ENCODE peak calls at places on chromosomes 13 and 19, in nine cellular contexts. One of them, this sample, is unnamed. For H3K4me1, the result is how much of the 10 kb centered on the place peaks cover.

GRCh38 chr13:40995997-40996396 is 23.1 kb downstream of the ELF1 start:
- DNase-seq in right lobe of liver: no peak
- DNase-seq in IMR-90: no peak
- DNase-seq in HCT116: no peak
- DNase-seq in heart left ventricle: no peak
- DNase-seq in gastrocnemius medialis: no peak
- DNase-seq in H1: no peak
- DNase-seq in stomach: no peak
- DNase-seq in esophagus squamous epithelium: no peak
- DNase-seq in this sample: no peak

GRCh38 chr13:104571161-104571889 is 1505.1 kb upstream of the SLC10A2 start:
- DNase-seq in gastrocnemius medialis: peak
- DNase-seq in IMR-90: peak
- DNase-seq in esophagus squamous epithelium: no peak
- DNase-seq in HCT116: peak
- DNase-seq in right lobe of liver: no peak
- DNase-seq in stomach: peak
- DNase-seq in heart left ventricle: peak
- DNase-seq in H1: peak
- DNase-seq in this sample: no peak

GRCh38 chr19:49157445-49158224 is at the start of gene TRPM4:
- DNase-seq in H1: peak
- DNase-seq in heart left ventricle: peak
- DNase-seq in gastrocnemius medialis: peak
- DNase-seq in HCT116: peak
- DNase-seq in IMR-90: peak
- DNase-seq in stomach: peak
- DNase-seq in esophagus squamous epithelium: no peak
- DNase-seq in right lobe of liver: peak
- DNase-seq in this sample: peak

GRCh38 chr19:33277434-33277833 is 24.9 kb downstream of the CEBPA start:
- DNase-seq in heart left ventricle: no peak
- DNase-seq in HCT116: no peak
- DNase-seq in gastrocnemius medialis: no peak
- DNase-seq in esophagus squamous epithelium: no peak
- DNase-seq in H1: no peak
- DNase-seq in right lobe of liver: no peak
- DNase-seq in stomach: no peak
- DNase-seq in IMR-90: no peak
- DNase-seq in this sample: no peak

GRCh38 chr13:68023838-68024581 is 793.9 kb upstream of the PCDH9 start:
- DNase-seq in right lobe of liver: no peak
- DNase-seq in HCT116: no peak
- DNase-seq in H1: peak
- DNase-seq in heart left ventricle: no peak
- DNase-seq in IMR-90: no peak
- DNase-seq in esophagus squamous epithelium: no peak
- DNase-seq in gastrocnemius medialis: no peak
- DNase-seq in stomach: no peak
- DNase-seq in this sample: no peak

GRCh38 chr13:46778879-46779278 is 18.1 kb downstream of the ESD start:
- DNase-seq in stomach: no peak
- DNase-seq in H1: no peak
- DNase-seq in gastrocnemius medialis: no peak
- DNase-seq in heart left ventricle: no peak
- DNase-seq in right lobe of liver: no peak
- DNase-seq in esophagus squamous epithelium: no peak
- DNase-seq in IMR-90: peak
- DNase-seq in HCT116: no peak
- DNase-seq in this sample: no peak

GRCh38 chr19:944171-944567 is 18.3 kb downstream of the ARID3A start:
- DNase-seq in HCT116: no peak
- DNase-seq in esophagus squamous epithelium: no peak
- DNase-seq in stomach: peak
- DNase-seq in H1: no peak
- DNase-seq in right lobe of liver: no peak
- DNase-seq in heart left ventricle: no peak
- DNase-seq in IMR-90: no peak
- DNase-seq in gastrocnemius medialis: no peak
- DNase-seq in this sample: peak

GRCh38 chr13:107205318-107206112 is 637.6 kb upstream of the ARGLU1 start:
- DNase-seq in esophagus squamous epithelium: no peak
- DNase-seq in HCT116: no peak
- DNase-seq in heart left ventricle: peak
- DNase-seq in stomach: peak
- DNase-seq in IMR-90: peak
- DNase-seq in gastrocnemius medialis: peak
- DNase-seq in H1: peak
- DNase-seq in right lobe of liver: peak
- DNase-seq in this sample: peak

GRCh38 chr13:93220073-93220472 is 6.5 kb upstream of the GPC6 start:
- DNase-seq in stomach: no peak
- DNase-seq in right lobe of liver: no peak
- DNase-seq in heart left ventricle: no peak
- DNase-seq in HCT116: no peak
- DNase-seq in IMR-90: no peak
- DNase-seq in H1: no peak
- DNase-seq in esophagus squamous epithelium: no peak
- DNase-seq in gastrocnemius medialis: no peak
- DNase-seq in this sample: no peak
- H3K4me1 ChIP-seq in stomach: under half
- H3K4me1 ChIP-seq in right lobe of liver: under half
- H3K4me1 ChIP-seq in heart left ventricle: under half
- H3K4me1 ChIP-seq in HCT116: under half
- H3K4me1 ChIP-seq in IMR-90: under half
- H3K4me1 ChIP-seq in H1: under half
- H3K4me1 ChIP-seq in esophagus squamous epithelium: under half
- H3K4me1 ChIP-seq in gastrocnemius medialis: under half
- H3K4me1 ChIP-seq in this sample: under half

DNA sequence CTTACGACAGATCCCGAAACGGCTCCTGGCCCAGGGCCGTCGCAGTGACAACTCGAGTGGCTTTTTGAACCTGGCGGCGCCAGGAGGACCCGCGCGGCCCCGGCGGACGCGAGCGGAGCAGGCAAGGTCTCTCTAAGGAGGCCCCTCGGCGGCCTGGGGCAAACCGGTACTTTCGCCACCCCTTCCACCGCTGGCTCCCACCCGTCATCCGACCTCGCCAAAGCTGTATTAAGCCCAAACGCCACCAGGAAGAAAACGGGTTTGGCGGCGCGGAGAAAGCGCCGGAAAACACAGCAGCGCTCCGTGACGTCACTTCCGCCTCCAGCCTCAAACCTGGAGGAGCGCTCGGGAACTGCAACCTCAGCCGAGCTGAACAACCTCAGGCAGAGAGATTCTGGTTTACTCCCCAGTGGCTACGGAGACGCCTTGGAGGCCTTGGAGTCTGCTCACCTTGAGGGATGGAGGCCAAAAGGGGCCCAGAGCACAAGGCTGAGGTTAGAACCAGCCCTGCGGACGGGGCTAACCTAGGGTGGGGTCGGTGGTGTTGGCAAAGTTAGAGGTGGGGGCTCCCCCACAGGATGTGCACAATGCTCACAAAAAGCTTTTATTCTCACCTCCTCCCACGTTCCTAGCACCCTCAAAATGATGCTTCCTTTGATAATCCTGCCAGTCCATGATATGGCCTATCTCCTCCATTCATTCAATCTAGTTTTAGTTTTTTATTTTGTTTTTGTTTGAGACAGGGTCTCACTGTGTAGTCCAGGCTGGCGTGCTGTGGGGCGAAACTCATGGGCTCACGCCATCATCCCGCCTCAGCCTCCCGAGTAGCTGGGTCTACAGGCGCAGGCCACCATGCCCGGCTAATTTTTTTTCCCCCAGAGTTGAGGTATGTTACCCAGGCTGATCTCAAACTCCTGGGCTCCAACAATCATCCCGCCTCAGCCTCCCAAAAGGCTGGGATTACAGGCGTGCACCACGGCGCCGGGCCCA is at the start of gene ZNF266:
- DNase-seq in IMR-90: peak
- DNase-seq in stomach: peak
- DNase-seq in heart left ventricle: peak
- DNase-seq in HCT116: peak
- DNase-seq in H1: peak
- DNase-seq in esophagus squamous epithelium: peak
- DNase-seq in right lobe of liver: peak
- DNase-seq in gastrocnemius medialis: peak
- DNase-seq in this sample: peak
- TF ChIP-seq POLR2A in IMR-90: peak
- TF ChIP-seq POLR2A in stomach: no peak
- TF ChIP-seq POLR2A in heart left ventricle: no peak
- TF ChIP-seq POLR2A in HCT116: no peak
- TF ChIP-seq POLR2A in H1: peak
- TF ChIP-seq POLR2A in esophagus squamous epithelium: peak
- TF ChIP-seq POLR2A in right lobe of liver: peak
- TF ChIP-seq POLR2A in gastrocnemius medialis: no peak
- TF ChIP-seq POLR2A in this sample: peak

GRCh38 chr19:13016245-13016627 is 21.0 kb downstream of the NFIX start:
- DNase-seq in stomach: no peak
- DNase-seq in HCT116: no peak
- DNase-seq in gastrocnemius medialis: no peak
- DNase-seq in IMR-90: no peak
- DNase-seq in right lobe of liver: no peak
- DNase-seq in heart left ventricle: no peak
- DNase-seq in esophagus squamous epithelium: no peak
- DNase-seq in H1: no peak
- DNase-seq in this sample: no peak

GRCh38 chr19:13018037-13018914 is 23.0 kb downstream of the NFIX start:
- DNase-seq in heart left ventricle: peak
- DNase-seq in right lobe of liver: no peak
- DNase-seq in esophagus squamous epithelium: no peak
- DNase-seq in H1: no peak
- DNase-seq in stomach: peak
- DNase-seq in HCT116: no peak
- DNase-seq in IMR-90: peak
- DNase-seq in gastrocnemius medialis: peak
- DNase-seq in this sample: no peak

GRCh38 chr19:13019330-13019729 is 24.1 kb downstream of the NFIX start:
- DNase-seq in H1: no peak
- DNase-seq in esophagus squamous epithelium: no peak
- DNase-seq in HCT116: no peak
- DNase-seq in gastrocnemius medialis: no peak
- DNase-seq in right lobe of liver: no peak
- DNase-seq in stomach: no peak
- DNase-seq in IMR-90: no peak
- DNase-seq in heart left ventricle: no peak
- DNase-seq in this sample: no peak

GRCh38 chr19:13016628-13017305 is 21.5 kb downstream of the NFIX start:
- DNase-seq in gastrocnemius medialis: no peak
- DNase-seq in IMR-90: no peak
- DNase-seq in H1: no peak
- DNase-seq in HCT116: no peak
- DNase-seq in esophagus squamous epithelium: no peak
- DNase-seq in heart left ventricle: no peak
- DNase-seq in stomach: no peak
- DNase-seq in right lobe of liver: no peak
- DNase-seq in this sample: no peak

DNA sequence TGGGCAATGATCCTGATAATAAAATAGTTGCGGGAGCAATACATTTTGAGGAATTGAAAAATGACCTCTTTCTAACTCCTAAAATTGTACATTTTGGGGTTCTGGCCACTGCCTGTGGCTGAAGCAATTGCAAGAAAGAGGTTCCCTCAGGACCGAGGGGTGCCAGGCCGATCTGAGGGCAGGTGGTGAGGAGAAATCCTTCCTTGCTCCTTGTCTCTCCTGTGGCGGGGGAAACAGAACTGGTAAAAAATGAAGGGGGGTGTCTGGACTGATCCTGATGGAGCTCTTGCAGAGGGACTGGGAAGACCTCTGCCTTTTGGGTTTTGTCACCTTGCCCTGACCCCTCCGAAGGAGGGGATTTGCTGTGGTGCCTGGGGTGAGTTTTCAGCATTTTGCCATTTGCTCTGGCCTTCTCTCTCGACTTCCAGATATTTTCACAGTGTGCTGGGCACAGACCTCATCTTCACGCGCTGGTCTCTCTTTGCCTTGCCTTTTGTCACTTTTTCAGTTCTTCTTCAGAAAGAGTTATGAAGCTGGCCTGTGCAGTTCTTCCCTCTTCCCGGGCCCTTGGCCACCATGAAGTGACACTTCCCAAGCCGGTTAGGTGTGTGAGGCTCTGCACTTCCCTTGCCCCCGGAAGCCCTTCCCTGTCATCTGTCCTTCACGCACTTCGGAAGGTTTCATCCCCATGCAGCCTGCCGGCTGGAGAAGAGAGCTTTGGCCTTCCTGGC is 22.2 kb downstream of the NFIX start:
- DNase-seq in esophagus squamous epithelium: no peak
- DNase-seq in HCT116: no peak
- DNase-seq in right lobe of liver: no peak
- DNase-seq in stomach: no peak
- DNase-seq in H1: no peak
- DNase-seq in heart left ventricle: no peak
- DNase-seq in IMR-90: no peak
- DNase-seq in gastrocnemius medialis: peak
- DNase-seq in this sample: no peak
- H3K4me1 ChIP-seq in esophagus squamous epithelium: half or more
- H3K4me1 ChIP-seq in HCT116: under half
- H3K4me1 ChIP-seq in right lobe of liver: under half
- H3K4me1 ChIP-seq in stomach: half or more
- H3K4me1 ChIP-seq in H1: under half
- H3K4me1 ChIP-seq in heart left ventricle: half or more
- H3K4me1 ChIP-seq in IMR-90: half or more
- H3K4me1 ChIP-seq in gastrocnemius medialis: half or more
- H3K4me1 ChIP-seq in this sample: under half

GRCh38 chr19:44092108-44092507 is 2.1 kb upstream of the ZNF224 start:
- DNase-seq in H1: no peak
- DNase-seq in IMR-90: no peak
- DNase-seq in HCT116: no peak
- DNase-seq in stomach: no peak
- DNase-seq in heart left ventricle: no peak
- DNase-seq in right lobe of liver: no peak
- DNase-seq in gastrocnemius medialis: no peak
- DNase-seq in esophagus squamous epithelium: no peak
- DNase-seq in this sample: no peak

DNA sequence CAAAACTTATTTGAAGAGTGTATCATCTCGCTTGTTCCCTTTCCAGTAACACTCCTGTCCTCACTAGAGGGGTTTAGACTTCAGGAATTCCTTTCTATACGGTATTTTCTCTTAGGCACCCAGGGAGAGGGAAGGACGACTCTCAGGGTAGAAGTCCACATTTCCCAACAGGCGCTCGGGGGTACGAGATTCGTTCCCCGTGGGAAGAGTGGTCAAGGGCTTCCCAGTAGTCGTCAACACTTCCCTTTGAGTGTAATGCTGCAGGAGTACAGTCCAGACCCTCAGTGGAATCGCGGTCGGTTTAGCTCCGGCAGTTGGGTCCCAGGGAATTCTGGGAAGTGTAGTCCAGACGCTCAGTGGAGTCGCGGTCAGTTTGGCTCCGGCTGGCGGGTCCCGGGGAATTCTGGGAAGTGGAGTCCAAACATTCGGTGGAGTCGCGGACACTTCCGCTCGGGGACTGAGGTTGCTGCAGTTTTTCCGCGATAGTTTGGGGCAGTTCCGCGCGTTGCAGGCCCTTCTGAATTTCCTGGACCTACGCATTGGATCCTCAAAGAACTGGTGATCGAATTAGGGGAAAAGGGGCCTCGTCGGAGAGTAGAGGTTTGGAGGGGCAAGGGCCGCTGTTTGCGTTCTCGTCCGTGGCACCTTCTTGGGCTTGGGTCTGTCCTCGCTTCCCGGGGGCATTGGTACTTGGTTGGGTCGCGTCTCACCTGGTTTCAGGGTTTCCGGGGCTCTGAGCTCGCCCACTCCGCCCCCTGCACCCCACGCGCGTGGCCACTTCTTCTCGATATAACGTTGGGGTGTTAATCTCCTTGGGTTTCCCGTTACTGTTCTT is at the start of gene ZNF224:
- DNase-seq in heart left ventricle: peak
- DNase-seq in H1: peak
- DNase-seq in right lobe of liver: peak
- DNase-seq in stomach: peak
- DNase-seq in esophagus squamous epithelium: peak
- DNase-seq in HCT116: peak
- DNase-seq in IMR-90: peak
- DNase-seq in gastrocnemius medialis: peak
- DNase-seq in this sample: peak
- TF ChIP-seq POLR2A in heart left ventricle: no peak
- TF ChIP-seq POLR2A in H1: peak
- TF ChIP-seq POLR2A in right lobe of liver: peak
- TF ChIP-seq POLR2A in stomach: no peak
- TF ChIP-seq POLR2A in esophagus squamous epithelium: peak
- TF ChIP-seq POLR2A in HCT116: peak
- TF ChIP-seq POLR2A in IMR-90: peak
- TF ChIP-seq POLR2A in gastrocnemius medialis: no peak
- TF ChIP-seq POLR2A in this sample: no peak